ENCODE peak calls at places on chromosome 19, in five cellular contexts. C is esophagus muscularis mucosa, R is sigmoid colon, W is SK-N-SH, B is suprapubic skin. V is an unnamed sample. For H3K27me3, the result is how much of the 10 kb centered on the place peaks cover.

GRCh38 chr19:10074153-10074552 is 12.0 kb upstream of the SHFL start:
- DNase-seq in R (no peak), W (no peak), B (no peak), C (no peak), V (no peak)

GRCh38 chr19:12825259-12826131 is 8.9 kb downstream of the RTBDN start:
- DNase-seq in W (peak), B (no peak), R (no peak), C (no peak), V (no peak)

GRCh38 chr19:10828981-10829821 is 6.8 kb downstream of the TMED1 start:
- DNase-seq in C (no peak), W (peak), B (no peak), R (no peak), V (no peak)

GRCh38 chr19:50479761-50480251 is 3.2 kb upstream of the GARIN5A start:
- DNase-seq in R (no peak), B (no peak), W (no peak), C (no peak), V (no peak)

GRCh38 chr19:16830679-16831078 is 1.5 kb downstream of the SIN3B start:
- DNase-seq in R (no peak), W (no peak), B (no peak), C (no peak), V (no peak)

GRCh38 chr19:40614595-40615411 is 13.6 kb downstream of the LTBP4 start:
- DNase-seq in W (peak), R (peak), B (peak), C (no peak), V (peak)

GRCh38 chr19:16824658-16825311 is 4.4 kb upstream of the SIN3B start:
- DNase-seq in B (no peak), R (no peak), C (no peak), W (no peak), V (no peak)

GRCh38 chr19:36008336-36008978 is at the start of gene SYNE4:
- DNase-seq in W (no peak), B (no peak), C (no peak), R (peak), V (no peak)

GRCh38 chr19:40519352-40520322 is 52.8 kb downstream of the SPTBN4 start:
- DNase-seq in R (no peak), B (no peak), W (no peak), C (no peak), V (no peak)

GRCh38 chr19:40251991-40252390 is 25.5 kb upstream of the CCNP start:
- DNase-seq in C (no peak), W (no peak), B (no peak), R (no peak), V (no peak)

GRCh38 chr19:588093-588742 is 1.5 kb upstream of the HCN2 start:
- DNase-seq in R (peak), C (no peak), W (peak), B (no peak), V (no peak)

GRCh38 chr19:15629003-15629880 is 11.5 kb upstream of the CYP4F3 start:
- DNase-seq in W (peak), R (peak), B (peak), C (peak), V (peak)

GRCh38 chr19:45814166-45814780 is 835 bp downstream of the RSPH6A start:
- DNase-seq in C (no peak), W (no peak), R (no peak), B (no peak), V (no peak)

GRCh38 chr19:47315125-47315821 is 5.6 kb downstream of the C5AR1 start:
- DNase-seq in C (no peak), R (peak), B (peak), W (no peak), V (peak)

GRCh38 chr19:42268142-42268703 is 829 bp upstream of the CIC start:
- DNase-seq in B (peak), W (peak), C (peak), R (peak), V (peak)

GRCh38 chr19:42270346-42271044 is 1.4 kb downstream of the CIC start:
- DNase-seq in B (peak), C (no peak), W (peak), R (peak), V (peak)

GRCh38 chr19:42271045-42271419 is 2.0 kb downstream of the CIC start:
- DNase-seq in W (no peak), C (no peak), B (no peak), R (no peak), V (no peak)

GRCh38 chr19:42268704-42269517 is at the start of gene CIC:
- DNase-seq in C (peak), B (peak), R (peak), W (peak), V (peak)

GRCh38 chr19:42269518-42270345 is 680 bp downstream of the CIC start:
- DNase-seq in R (peak), B (peak), C (no peak), W (no peak), V (no peak)
- TF ChIP-seq EP300 in R (no peak), B (no peak), C (no peak), W (no peak), V (no peak)

GRCh38 chr19:23002690-23003422 is at the start of gene ZNF728:
- DNase-seq in W (peak), R (peak), C (peak), B (peak), V (peak)
- H3K4me3 ChIP-seq in W (no peak), R (peak), C (peak), B (peak), V (no peak)

DNA sequence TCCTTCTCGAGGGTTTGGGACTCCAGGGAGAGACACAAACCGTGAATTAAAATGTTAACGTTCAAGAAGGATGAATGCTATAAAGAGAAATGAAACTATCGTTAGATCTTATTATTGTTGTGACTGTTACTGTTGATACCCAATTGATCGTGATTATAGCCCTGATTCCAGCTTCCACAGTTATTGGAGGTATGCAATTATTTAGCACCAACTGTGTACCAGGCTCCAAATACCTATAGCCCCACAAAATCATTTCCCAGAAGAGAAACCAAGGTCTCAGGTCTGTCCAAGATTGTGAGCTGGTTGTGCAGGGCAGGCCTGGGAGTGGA is 30.1 kb upstream of the NFIC start:
- DNase-seq in R (no peak), B (no peak), W (no peak), C (no peak), V (no peak)
- H3K27me3 ChIP-seq in R (under half), B (under half), W (under half), C (under half), V (under half)

DNA sequence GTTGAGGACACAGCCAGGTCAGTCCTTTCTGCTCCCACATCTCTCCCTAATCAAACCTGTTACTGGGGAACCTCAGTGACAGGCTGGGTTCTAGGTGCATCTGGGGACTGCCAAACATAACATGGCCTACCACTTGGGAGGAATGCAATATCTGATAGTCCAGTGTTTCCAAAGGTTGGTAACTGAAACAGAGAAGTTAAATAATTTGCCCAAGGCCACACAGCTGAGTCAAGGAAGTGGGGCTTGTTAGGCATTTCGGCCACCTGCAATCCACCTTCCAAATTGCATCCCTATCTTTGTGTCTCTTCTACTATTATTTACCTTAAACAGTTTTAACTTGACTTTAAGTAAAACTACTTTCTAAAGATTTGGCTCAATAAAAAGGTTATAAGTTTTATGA is 731.3 kb downstream of the UQCRFS1 start:
- DNase-seq in W (no peak), R (no peak), C (no peak), B (no peak), V (no peak)
- TF ChIP-seq EP300 in W (no peak), R (no peak), C (no peak), B (no peak), V (no peak)

DNA sequence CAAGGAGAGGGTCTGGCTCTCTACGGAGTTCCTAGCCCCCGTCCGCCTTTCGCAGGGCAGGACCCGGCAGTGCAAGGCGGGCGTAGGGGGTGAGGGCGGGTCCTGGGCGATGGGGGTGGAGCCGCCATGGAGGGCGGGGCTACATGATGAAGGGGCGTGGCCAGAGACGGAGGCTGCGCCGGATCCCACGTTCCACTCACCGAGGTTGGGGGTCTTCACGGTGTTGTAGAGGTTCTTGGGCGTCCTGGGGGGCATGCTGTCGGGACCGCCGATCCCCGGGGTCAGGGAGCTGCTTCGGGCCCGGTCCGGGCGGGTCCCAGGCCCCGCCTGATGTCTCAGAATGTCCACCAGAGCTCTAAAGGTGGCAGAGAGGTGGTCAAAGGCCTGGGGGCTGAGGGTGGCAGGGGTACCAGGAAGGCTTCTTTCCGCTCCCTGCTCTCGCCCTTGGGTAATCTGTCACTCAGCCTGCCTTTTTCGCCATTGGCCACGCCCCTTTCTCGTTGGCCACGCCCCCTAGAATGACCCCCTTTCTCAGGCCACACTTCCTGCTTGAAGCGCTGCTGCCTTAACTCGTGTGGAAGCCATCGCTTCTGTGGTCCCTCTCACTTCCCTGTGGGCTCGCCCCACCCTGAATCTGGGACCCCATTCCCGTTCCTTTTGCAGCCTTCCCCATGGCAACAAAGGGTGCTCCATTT is 2.5 kb downstream of the SHISA7 start:
- DNase-seq in C (no peak), W (peak), R (no peak), B (no peak), V (no peak)
- H3K4me3 ChIP-seq in C (no peak), W (no peak), R (no peak), B (no peak), V (no peak)

DNA sequence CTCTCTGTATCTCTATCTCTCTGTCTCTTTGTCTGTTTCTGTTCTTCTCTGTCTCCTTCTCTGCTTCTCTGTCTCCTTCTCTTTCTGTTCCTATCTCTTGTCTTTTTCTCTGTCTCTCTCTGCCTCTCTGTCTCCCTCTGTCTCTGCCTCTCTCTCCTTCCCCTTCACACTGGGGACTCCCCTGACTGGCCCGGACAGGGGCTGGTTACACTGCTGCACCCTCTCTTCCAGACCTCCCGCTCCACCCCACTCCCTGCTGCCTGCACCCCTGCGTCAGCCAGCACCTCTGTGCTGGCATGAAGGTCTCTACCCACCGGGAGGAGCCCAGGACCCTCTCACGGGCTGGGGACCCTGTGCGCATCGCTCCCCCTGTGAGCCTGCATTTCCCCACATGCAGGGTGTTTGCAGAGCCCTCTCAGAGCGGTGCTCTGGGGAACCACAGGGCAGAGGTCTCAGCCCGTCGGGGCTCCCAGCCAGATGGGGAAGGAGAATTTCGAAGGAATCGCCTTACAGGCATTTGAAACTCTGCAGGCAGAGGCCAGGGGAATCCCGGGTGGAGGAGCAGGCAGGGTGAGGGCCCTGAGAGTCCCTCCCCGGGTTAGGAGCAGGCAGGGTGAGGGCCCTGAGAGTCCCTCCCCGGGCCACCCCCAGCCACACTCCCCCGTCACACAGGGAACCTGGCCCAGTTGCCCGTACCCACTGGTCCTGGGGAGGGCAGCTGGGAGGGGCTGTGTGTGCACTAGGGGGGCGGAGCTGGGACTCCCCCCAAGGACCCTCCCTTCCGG is 16.1 kb upstream of the TCF3 start:
- DNase-seq in C (no peak), R (no peak), W (no peak), B (no peak), V (no peak)
- H3K27me3 ChIP-seq in C (half or more), R (half or more), W (under half), B (half or more), V (half or more)

GRCh38 chr19:48963371-48964204 is 1.5 kb upstream of the FTL start:
- DNase-seq in R (peak), W (no peak), C (no peak), B (no peak), V (peak)
- TF ChIP-seq EP300 in R (no peak), W (no peak), C (peak), B (no peak), V (peak)

V was measured in tibial nerve.